ENCODE peak calls at places on chromosome 6, in four cellular contexts. G is A549, K is HepG2, Z is K562. M is an unnamed sample.
A peak's percentile ranks its signal among the peaks of the same experiment; 100 is the strongest.

GRCh38 chr6:148272084-148272483 is 70.6 kb upstream of the SASH1 start:
- DNase-seq in G (no peak), K (no peak), Z (no peak), M (no peak)

GRCh38 chr6:152201134-152201533 is 393.7 kb downstream of the ESR1 start:
- DNase-seq in G (no peak), K (no peak), Z (no peak), M (no peak)

GRCh38 chr6:33863723-33864440 is 60.1 kb upstream of the MLN start:
- DNase-seq in G (no peak), K (no peak), Z (no peak), M (no peak)

GRCh38 chr6:25993038-25993684 is 30.6 kb downstream of the TRIM38 start:
- DNase-seq in G (no peak), K (no peak), Z (peak; percentile 30), M (no peak)

GRCh38 chr6:19811397-19812079 is 25.6 kb upstream of the ID4 start:
- DNase-seq in G (no peak), K (peak; percentile 96), Z (no peak), M (no peak)

GRCh38 chr6:1901556-1901955 is 291.8 kb downstream of the FOXC1 start:
- DNase-seq in G (no peak), K (peak; percentile 44), Z (peak; percentile 10), M (no peak)

GRCh38 chr6:13504611-13505344 is 17.4 kb upstream of the GFOD1 start:
- DNase-seq in G (no peak), K (no peak), Z (no peak), M (no peak)

GRCh38 chr6:90584636-90585255 is 2.1 kb downstream of the MAP3K7 start:
- DNase-seq in G (no peak), K (no peak), Z (no peak), M (no peak)

GRCh38 chr6:392441-393390 is 1.2 kb downstream of the IRF4 start:
- DNase-seq in G (no peak), K (no peak), Z (no peak), M (no peak)

GRCh38 chr6:40882321-40882720 is 156.7 kb downstream of the UNC5CL start:
- DNase-seq in G (no peak), K (no peak), Z (no peak), M (no peak)
- TF ChIP-seq POLR2AphosphoS2 in G (no peak), K (no peak), Z (no peak), M (no peak)

GRCh38 chr6:71480577-71480976 is 192.0 kb downstream of the OGFRL1 start:
- DNase-seq in G (no peak), K (no peak), Z (no peak), M (no peak)

GRCh38 chr6:71481021-71481420 is 192.4 kb downstream of the OGFRL1 start:
- DNase-seq in G (no peak), K (no peak), Z (no peak), M (no peak)

GRCh38 chr6:71478834-71479541 is 190.4 kb downstream of the OGFRL1 start:
- DNase-seq in G (no peak), K (no peak), Z (no peak), M (no peak)

GRCh38 chr6:71482742-71483141 is 194.1 kb downstream of the OGFRL1 start:
- DNase-seq in G (no peak), K (no peak), Z (no peak), M (no peak)

DNA sequence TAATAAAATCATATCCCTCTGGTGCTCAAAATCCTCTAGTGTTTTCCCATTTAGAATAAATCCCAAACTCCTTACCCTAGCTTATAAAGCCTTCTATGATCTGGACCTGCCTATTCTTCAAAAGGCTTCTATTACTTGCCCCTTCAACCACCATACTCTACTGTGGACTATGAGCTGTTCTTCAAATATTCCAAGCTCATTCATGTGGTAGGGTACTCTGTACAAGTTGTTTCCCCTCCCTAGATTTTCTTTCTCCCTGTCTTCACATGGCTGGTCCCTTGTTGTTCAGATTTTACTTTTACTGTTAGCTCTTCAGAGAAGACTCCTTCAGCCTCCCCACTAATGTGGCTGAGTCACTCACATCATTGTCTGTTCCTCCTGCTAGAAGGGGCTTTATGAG is 193.2 kb downstream of the OGFRL1 start:
- DNase-seq in G (no peak), K (no peak), Z (no peak), M (no peak)
- TF ChIP-seq POLR2AphosphoS2 in G (no peak), K (no peak), Z (no peak), M (no peak)

GRCh38 chr6:43093361-43094289 is 17.5 kb downstream of the PTK7 start:
- DNase-seq in G (no peak), K (peak; percentile 93), Z (peak; percentile 82), M (no peak)
- TF ChIP-seq POLR2AphosphoS2 in G (no peak), K (no peak), Z (no peak), M (no peak)

GRCh38 chr6:28817808-28818145 is 106.0 kb downstream of the TRIM27 start:
- DNase-seq in G (no peak), K (no peak), Z (peak; percentile 67), M (no peak)
- TF ChIP-seq POLR2AphosphoS2 in G (no peak), K (no peak), Z (no peak), M (no peak)

GRCh38 chr6:139378882-139379341 is 4.5 kb upstream of the CITED2 start:
- DNase-seq in G (peak; percentile 26), K (peak; percentile 81), Z (peak; percentile 51), M (no peak)
- TF ChIP-seq POLR2AphosphoS2 in G (no peak), K (no peak), Z (no peak), M (no peak)

GRCh38 chr6:15474196-15474595 is 188.6 kb downstream of the DTNBP1 start:
- DNase-seq in G (no peak), K (no peak), Z (no peak), M (no peak)

GRCh38 chr6:15475261-15475660 is 187.6 kb downstream of the DTNBP1 start:
- DNase-seq in G (no peak), K (no peak), Z (no peak), M (no peak)

GRCh38 chr6:15473741-15474161 is 189.1 kb downstream of the DTNBP1 start:
- DNase-seq in G (no peak), K (no peak), Z (no peak), M (no peak)

GRCh38 chr6:15472626-15473025 is 190.2 kb downstream of the DTNBP1 start:
- DNase-seq in G (no peak), K (no peak), Z (no peak), M (no peak)

GRCh38 chr6:15473174-15473573 is 189.7 kb downstream of the DTNBP1 start:
- DNase-seq in G (no peak), K (no peak), Z (no peak), M (no peak)
- TF ChIP-seq POLR2AphosphoS2 in G (no peak), K (no peak), Z (no peak), M (no peak)

GRCh38 chr6:4059115-4059777 is 19.7 kb downstream of the FAM217A start:
- DNase-seq in G (peak; percentile 59), K (peak; percentile 76), Z (peak; percentile 65), M (no peak)

GRCh38 chr6:4057036-4057435 is 21.9 kb downstream of the FAM217A start:
- DNase-seq in G (no peak), K (no peak), Z (no peak), M (no peak)

GRCh38 chr6:4055420-4056041 is 23.4 kb downstream of the FAM217A start:
- DNase-seq in G (peak; percentile 47), K (peak; percentile 68), Z (peak; percentile 70), M (no peak)
- TF ChIP-seq POLR2AphosphoS2 in G (no peak), K (no peak), Z (no peak), M (no peak)

GRCh38 chr6:30612687-30613248 is 4.3 kb downstream of the PPP1R10 start:
- DNase-seq in G (no peak), K (no peak), Z (peak; percentile 43), M (no peak)

GRCh38 chr6:30613251-30614043 is 3.6 kb downstream of the PPP1R10 start:
- DNase-seq in G (no peak), K (no peak), Z (peak; percentile 55), M (no peak)

GRCh38 chr6:30614843-30615218 is 2.2 kb downstream of the PPP1R10 start:
- DNase-seq in G (peak; percentile 76), K (peak; percentile 99), Z (peak; percentile 99), M (peak; percentile 90)

GRCh38 chr6:30615219-30615957 is 1.7 kb downstream of the PPP1R10 start:
- DNase-seq in G (no peak), K (peak; percentile 83), Z (peak; percentile 76), M (no peak)

DNA sequence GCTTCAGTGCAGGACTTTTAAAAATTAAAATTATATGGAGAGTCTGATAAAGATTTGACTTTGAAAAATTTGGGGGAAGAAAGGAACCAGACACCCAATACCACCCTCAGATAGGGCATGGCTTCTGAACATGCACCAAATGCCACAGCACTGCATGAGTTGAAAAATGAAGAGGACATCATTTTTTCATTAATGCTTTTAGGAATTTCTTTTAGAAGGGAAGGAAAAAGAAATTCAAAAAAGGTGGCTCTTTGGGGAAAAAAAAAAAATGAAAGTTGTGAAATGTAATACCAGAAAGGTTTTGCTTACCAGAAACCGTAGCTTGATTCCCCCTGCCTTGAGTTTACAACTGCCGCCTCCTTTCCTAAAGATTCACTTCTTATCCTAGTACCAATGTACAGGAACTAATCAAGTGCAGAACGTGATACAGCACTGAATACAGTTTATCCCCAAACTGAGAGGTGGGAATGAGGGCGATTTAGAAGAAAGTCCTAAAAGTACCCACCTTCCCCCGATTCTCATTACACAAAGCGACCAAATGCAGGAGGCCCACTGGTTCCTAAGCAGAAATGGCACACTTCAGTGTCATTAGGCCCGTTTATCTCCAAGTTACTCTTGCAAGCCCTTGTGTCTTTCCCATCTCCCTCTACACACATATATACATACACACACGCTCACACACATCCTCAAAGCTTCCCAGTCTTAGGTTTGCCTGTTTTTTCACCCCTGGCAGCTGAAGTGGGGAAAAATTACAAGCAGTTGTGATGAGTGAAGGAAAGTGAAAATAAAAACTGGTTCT is 2.8 kb downstream of the PPP1R10 start:
- DNase-seq in G (no peak), K (no peak), Z (peak; percentile 55), M (no peak)
- TF ChIP-seq POLR2AphosphoS2 in G (no peak), K (peak; percentile 43), Z (no peak), M (peak; percentile 21)

DNA sequence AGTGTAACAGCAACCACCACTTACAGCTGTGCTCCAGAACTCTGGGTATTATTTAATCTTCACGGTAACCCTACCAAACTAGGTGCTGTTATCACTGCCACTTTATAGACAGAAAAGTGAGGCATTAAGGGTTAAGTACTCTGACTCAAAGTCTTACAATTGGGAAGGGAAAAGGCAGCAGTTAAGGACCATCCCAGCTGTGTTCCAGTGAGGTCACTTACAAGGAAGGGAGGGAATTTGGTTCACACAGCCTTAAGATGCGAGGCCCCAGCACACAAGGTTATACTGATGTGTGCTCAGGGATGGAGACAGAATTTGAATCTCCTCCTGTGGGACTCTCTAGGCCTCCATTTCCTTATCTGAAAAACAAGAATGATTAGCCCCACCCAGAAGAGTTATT is 46.7 kb downstream of the TRERF1 start:
- DNase-seq in G (no peak), K (no peak), Z (no peak), M (no peak)
- TF ChIP-seq POLR2AphosphoS2 in G (no peak), K (no peak), Z (no peak), M (no peak)

GRCh38 chr6:105781248-105781647 is 304.9 kb upstream of the PRDM1 start:
- DNase-seq in G (no peak), K (no peak), Z (peak; percentile 27), M (no peak)
- TF ChIP-seq POLR2AphosphoS2 in G (no peak), K (no peak), Z (no peak), M (no peak)